ENCODE peak calls at places on chromosomes 2 and 18, in six cellular contexts. L is stimulated activated naive CD8-positive, alpha-beta T cell treated with anti-CD3 and anti-CD28 coated beads, Interleukin-15, Interleukin-2, amounts not matched to agents 100 U/mL and 50 U/mL, for 24 hours; U is DMS153; P is activated naive CD4-positive, alpha-beta T cell treated with anti-CD3 and anti-CD28 coated beads, Interleukin-2, amount 10 ng/mL, durations not matched to agents 7 days and 5 days; F is GM06990; C is RCC 7860. Z is an unnamed sample.

GRCh38 chr2:207903236-207903635 is 122.1 kb downstream of the PLEKHM3 start:
- DNase-seq in L (no peak), U (no peak), P (no peak), F (no peak), C (no peak), Z (no peak)

GRCh38 chr2:61423714-61424113 is 47.2 kb downstream of the USP34 start:
- DNase-seq in L (no peak), U (no peak), P (no peak), F (no peak), C (no peak), Z (no peak)

GRCh38 chr2:72893594-72894319 is 6.5 kb downstream of the SPR start:
- DNase-seq in L (peak), U (peak), P (peak), F (peak), C (peak), Z (no peak)

GRCh38 chr2:62736899-62737559 is 31.5 kb downstream of the EHBP1 start:
- DNase-seq in L (no peak), U (no peak), P (no peak), F (no peak), C (no peak), Z (no peak)

GRCh38 chr2:67970071-67970470 is 92.7 kb downstream of the C1D start:
- DNase-seq in L (no peak), U (no peak), P (no peak), F (no peak), C (no peak), Z (no peak)

GRCh38 chr2:126787278-126787677 is 111.4 kb upstream of the TEX51 start:
- DNase-seq in L (no peak), U (no peak), P (no peak), F (no peak), C (no peak), Z (no peak)

GRCh38 chr18:22542400-22542835 is 124.7 kb upstream of the CTAGE1 start:
- DNase-seq in L (no peak), U (no peak), P (no peak), F (no peak), C (peak), Z (no peak)

GRCh38 chr2:230011617-230012016 is 57.1 kb downstream of the SLC16A14 start:
- DNase-seq in L (no peak), U (no peak), P (no peak), F (no peak), C (no peak), Z (no peak)

GRCh38 chr2:119059287-119059686 is 99.3 kb downstream of the C1QL2 start:
- DNase-seq in L (no peak), U (no peak), P (no peak), F (no peak), C (no peak), Z (no peak)

GRCh38 chr2:151760139-151760650 is 25.9 kb upstream of the NEB start:
- DNase-seq in L (no peak), U (no peak), P (no peak), F (no peak), C (no peak), Z (no peak)

GRCh38 chr2:54657664-54658083 is 65.8 kb upstream of the EML6 start:
- DNase-seq in L (peak), U (peak), P (peak), F (no peak), C (peak), Z (peak)

GRCh38 chr2:86193901-86194567 is 1.2 kb downstream of the IMMT start:
- DNase-seq in L (no peak), U (no peak), P (peak), F (no peak), C (no peak), Z (no peak)

GRCh38 chr18:48534364-48534763 is 4.5 kb upstream of the CTIF start:
- DNase-seq in L (no peak), U (no peak), P (no peak), F (no peak), C (no peak), Z (no peak)

GRCh38 chr2:123659120-123659519 is 366.0 kb upstream of the CNTNAP5 start:
- DNase-seq in L (no peak), U (no peak), P (no peak), F (no peak), C (no peak), Z (no peak)

Z was measured in colonic mucosa.